ENCODE peak calls at places on chromosomes 11 and 22, in four cellular contexts. F is stimulated activated CD8-positive, alpha-beta memory T cell treated with anti-CD3 and anti-CD28 coated beads, Interleukin-15, amount 100 ng/mL, for 24 hours; C is type B pancreatic cell; Z is progenitor cell of endocrine pancreas. L is an unnamed sample.

GRCh38 chr22:31089101-31090100 is 8.3 kb downstream of the SMTN start:
- DNase-seq in F (no peak), C (no peak), Z (no peak), L (peak)

GRCh38 chr22:46104881-46105493 is 45.3 kb upstream of the PPARA start:
- DNase-seq in F (no peak), C (no peak), Z (no peak), L (no peak)

GRCh38 chr11:17010851-17011420 is 3.3 kb downstream of the PLEKHA7 start:
- DNase-seq in F (no peak), C (no peak), Z (no peak), L (no peak)

GRCh38 chr11:19263333-19263732 is 22.6 kb upstream of the E2F8 start:
- DNase-seq in F (no peak), C (no peak), Z (no peak), L (no peak)

GRCh38 chr11:8732748-8733241 is 50.2 kb downstream of the RPL27A start:
- DNase-seq in F (no peak), C (no peak), Z (no peak), L (peak)

GRCh38 chr11:74024630-74025029 is 15.7 kb upstream of the UCP3 start:
- DNase-seq in F (no peak), C (no peak), Z (no peak), L (no peak)

GRCh38 chr22:36617694-36618522 is 85.6 kb downstream of the CACNG2 start:
- DNase-seq in F (no peak), C (no peak), Z (no peak), L (no peak)

GRCh38 chr11:69463181-69463891 is 18.1 kb upstream of the LINC01488 start:
- DNase-seq in F (no peak), C (no peak), Z (no peak), L (no peak)

GRCh38 chr11:76069061-76069460 is 137.2 kb downstream of the WNT11 start:
- DNase-seq in F (no peak), C (no peak), Z (no peak), L (no peak)

GRCh38 chr22:19446603-19447387 is 716 bp downstream of the C22orf39 start:
- DNase-seq in F (no peak), C (no peak), Z (no peak), L (no peak)

GRCh38 chr11:112221263-112221835 is 4.9 kb upstream of the PTS start:
- DNase-seq in F (no peak), C (no peak), Z (no peak), L (no peak)

GRCh38 chr11:128963744-128964340 is 21.2 kb upstream of the TP53AIP1 start:
- DNase-seq in F (no peak), C (no peak), Z (no peak), L (no peak)

GRCh38 chr11:127003260-127003981 is 2.9 kb upstream of the KIRREL3 start:
- DNase-seq in F (no peak), C (no peak), Z (peak), L (no peak)

GRCh38 chr11:114079406-114080072 is 20.0 kb downstream of the ZBTB16 start:
- DNase-seq in F (no peak), C (no peak), Z (no peak), L (no peak)

GRCh38 chr11:103085758-103086365 is 6.1 kb downstream of the DCUN1D5 start:
- DNase-seq in F (no peak), C (no peak), Z (no peak), L (no peak)

GRCh38 chr11:7167976-7168740 is 79.4 kb downstream of the RBMXL2 start:
- DNase-seq in F (no peak), C (no peak), Z (no peak), L (no peak)

GRCh38 chr11:120574881-120575280 is 63.3 kb downstream of the GRIK4 start:
- DNase-seq in F (no peak), C (no peak), Z (no peak), L (no peak)

GRCh38 chr22:24588370-24588755 is 4.5 kb downstream of the LRRC75B start:
- DNase-seq in F (no peak), C (no peak), Z (no peak), L (peak)

GRCh38 chr11:65822760-65823528 is 10.8 kb upstream of the SNX32 start:
- DNase-seq in F (no peak), C (no peak), Z (no peak), L (no peak)

GRCh38 chr11:18011633-18012313 is 1.1 kb downstream of the SERGEF start:
- DNase-seq in F (no peak), C (no peak), Z (no peak), L (peak)

L was measured in hypothalamus.